ENCODE peak calls at places on chromosome 10, in ten cellular contexts. One of them, this sample, is unnamed.

GRCh38 chr10:78634835-78635234 is 433.9 kb upstream of the ZMIZ1 start:
- DNase-seq in fibroblast of pulmonary artery: peak
- DNase-seq in T-helper 1 cell: no peak
- DNase-seq in mesothelial cell of epicardium: no peak
- DNase-seq in HS-5: no peak
- DNase-seq in activated CD8-positive, alpha-beta memory T cell treated with anti-CD3 and anti-CD28 coated beads, Interleukin-2, amount 10 ng/mL, durations not matched to agents 7 days and 5 days: no peak
- DNase-seq in globus pallidus: no peak
- DNase-seq in activated naive CD4-positive, alpha-beta T cell: no peak
- DNase-seq in MM.1S: no peak
- DNase-seq in fibroblast of mammary gland: no peak
- DNase-seq in this sample: no peak

GRCh38 chr10:91511549-91512330 is 101.6 kb downstream of the HECTD2 start:
- DNase-seq in fibroblast of pulmonary artery: peak
- DNase-seq in T-helper 1 cell: peak
- DNase-seq in mesothelial cell of epicardium: no peak
- DNase-seq in HS-5: no peak
- DNase-seq in activated CD8-positive, alpha-beta memory T cell treated with anti-CD3 and anti-CD28 coated beads, Interleukin-2, amount 10 ng/mL, durations not matched to agents 7 days and 5 days: no peak
- DNase-seq in globus pallidus: no peak
- DNase-seq in activated naive CD4-positive, alpha-beta T cell: no peak
- DNase-seq in MM.1S: no peak
- DNase-seq in fibroblast of mammary gland: peak
- DNase-seq in this sample: peak

GRCh38 chr10:44244745-44245600 is 139.9 kb downstream of the CXCL12 start:
- DNase-seq in fibroblast of pulmonary artery: no peak
- DNase-seq in T-helper 1 cell: no peak
- DNase-seq in mesothelial cell of epicardium: no peak
- DNase-seq in HS-5: no peak
- DNase-seq in activated CD8-positive, alpha-beta memory T cell treated with anti-CD3 and anti-CD28 coated beads, Interleukin-2, amount 10 ng/mL, durations not matched to agents 7 days and 5 days: no peak
- DNase-seq in globus pallidus: no peak
- DNase-seq in activated naive CD4-positive, alpha-beta T cell: no peak
- DNase-seq in MM.1S: no peak
- DNase-seq in fibroblast of mammary gland: no peak
- DNase-seq in this sample: no peak

GRCh38 chr10:86594535-86594934 is 59.8 kb upstream of the OPN4 start:
- DNase-seq in fibroblast of pulmonary artery: peak
- DNase-seq in T-helper 1 cell: no peak
- DNase-seq in mesothelial cell of epicardium: no peak
- DNase-seq in HS-5: peak
- DNase-seq in activated CD8-positive, alpha-beta memory T cell treated with anti-CD3 and anti-CD28 coated beads, Interleukin-2, amount 10 ng/mL, durations not matched to agents 7 days and 5 days: no peak
- DNase-seq in globus pallidus: no peak
- DNase-seq in activated naive CD4-positive, alpha-beta T cell: no peak
- DNase-seq in MM.1S: no peak
- DNase-seq in fibroblast of mammary gland: peak
- DNase-seq in this sample: peak

GRCh38 chr10:78304091-78305045 is 270.7 kb downstream of the RPS24 start:
- DNase-seq in fibroblast of pulmonary artery: no peak
- DNase-seq in T-helper 1 cell: no peak
- DNase-seq in mesothelial cell of epicardium: no peak
- DNase-seq in HS-5: no peak
- DNase-seq in activated CD8-positive, alpha-beta memory T cell treated with anti-CD3 and anti-CD28 coated beads, Interleukin-2, amount 10 ng/mL, durations not matched to agents 7 days and 5 days: peak
- DNase-seq in globus pallidus: no peak
- DNase-seq in activated naive CD4-positive, alpha-beta T cell: no peak
- DNase-seq in MM.1S: no peak
- DNase-seq in fibroblast of mammary gland: no peak
- DNase-seq in this sample: peak

GRCh38 chr10:6920072-6921019 is 340.3 kb upstream of the PRKCQ start:
- DNase-seq in fibroblast of pulmonary artery: peak
- DNase-seq in T-helper 1 cell: peak
- DNase-seq in mesothelial cell of epicardium: no peak
- DNase-seq in HS-5: no peak
- DNase-seq in activated CD8-positive, alpha-beta memory T cell treated with anti-CD3 and anti-CD28 coated beads, Interleukin-2, amount 10 ng/mL, durations not matched to agents 7 days and 5 days: peak
- DNase-seq in globus pallidus: peak
- DNase-seq in activated naive CD4-positive, alpha-beta T cell: peak
- DNase-seq in MM.1S: peak
- DNase-seq in fibroblast of mammary gland: peak
- DNase-seq in this sample: no peak

GRCh38 chr10:73785721-73786511 is 510 bp downstream of the ZSWIM8 start:
- DNase-seq in fibroblast of pulmonary artery: peak
- DNase-seq in T-helper 1 cell: peak
- DNase-seq in mesothelial cell of epicardium: peak
- DNase-seq in HS-5: no peak
- DNase-seq in activated CD8-positive, alpha-beta memory T cell treated with anti-CD3 and anti-CD28 coated beads, Interleukin-2, amount 10 ng/mL, durations not matched to agents 7 days and 5 days: peak
- DNase-seq in globus pallidus: no peak
- DNase-seq in activated naive CD4-positive, alpha-beta T cell: peak
- DNase-seq in MM.1S: peak
- DNase-seq in fibroblast of mammary gland: peak
- DNase-seq in this sample: peak

GRCh38 chr10:122487231-122487765 is 25.9 kb downstream of the HTRA1 start:
- DNase-seq in fibroblast of pulmonary artery: no peak
- DNase-seq in T-helper 1 cell: no peak
- DNase-seq in mesothelial cell of epicardium: no peak
- DNase-seq in HS-5: no peak
- DNase-seq in activated CD8-positive, alpha-beta memory T cell treated with anti-CD3 and anti-CD28 coated beads, Interleukin-2, amount 10 ng/mL, durations not matched to agents 7 days and 5 days: no peak
- DNase-seq in globus pallidus: no peak
- DNase-seq in activated naive CD4-positive, alpha-beta T cell: no peak
- DNase-seq in MM.1S: no peak
- DNase-seq in fibroblast of mammary gland: no peak
- DNase-seq in this sample: no peak

GRCh38 chr10:110165239-110165638 is 42.2 kb upstream of the MXI1 start:
- DNase-seq in fibroblast of pulmonary artery: no peak
- DNase-seq in T-helper 1 cell: no peak
- DNase-seq in mesothelial cell of epicardium: no peak
- DNase-seq in HS-5: no peak
- DNase-seq in activated CD8-positive, alpha-beta memory T cell treated with anti-CD3 and anti-CD28 coated beads, Interleukin-2, amount 10 ng/mL, durations not matched to agents 7 days and 5 days: peak
- DNase-seq in globus pallidus: no peak
- DNase-seq in activated naive CD4-positive, alpha-beta T cell: no peak
- DNase-seq in MM.1S: no peak
- DNase-seq in fibroblast of mammary gland: no peak
- DNase-seq in this sample: no peak

GRCh38 chr10:90849956-90850749 is 7.7 kb downstream of the HTR7 start:
- DNase-seq in fibroblast of pulmonary artery: peak
- DNase-seq in T-helper 1 cell: no peak
- DNase-seq in mesothelial cell of epicardium: no peak
- DNase-seq in HS-5: peak
- DNase-seq in activated CD8-positive, alpha-beta memory T cell treated with anti-CD3 and anti-CD28 coated beads, Interleukin-2, amount 10 ng/mL, durations not matched to agents 7 days and 5 days: no peak
- DNase-seq in globus pallidus: no peak
- DNase-seq in activated naive CD4-positive, alpha-beta T cell: no peak
- DNase-seq in MM.1S: no peak
- DNase-seq in fibroblast of mammary gland: peak
- DNase-seq in this sample: no peak

GRCh38 chr10:1939016-1939415 is 201.7 kb upstream of the ADARB2 start:
- DNase-seq in fibroblast of pulmonary artery: no peak
- DNase-seq in T-helper 1 cell: peak
- DNase-seq in mesothelial cell of epicardium: no peak
- DNase-seq in HS-5: no peak
- DNase-seq in activated CD8-positive, alpha-beta memory T cell treated with anti-CD3 and anti-CD28 coated beads, Interleukin-2, amount 10 ng/mL, durations not matched to agents 7 days and 5 days: no peak
- DNase-seq in globus pallidus: no peak
- DNase-seq in activated naive CD4-positive, alpha-beta T cell: peak
- DNase-seq in MM.1S: no peak
- DNase-seq in fibroblast of mammary gland: no peak
- DNase-seq in this sample: no peak

GRCh38 chr10:68163735-68164134 is 54.4 kb downstream of the MYPN start:
- DNase-seq in fibroblast of pulmonary artery: no peak
- DNase-seq in T-helper 1 cell: peak
- DNase-seq in mesothelial cell of epicardium: no peak
- DNase-seq in HS-5: no peak
- DNase-seq in activated CD8-positive, alpha-beta memory T cell treated with anti-CD3 and anti-CD28 coated beads, Interleukin-2, amount 10 ng/mL, durations not matched to agents 7 days and 5 days: no peak
- DNase-seq in globus pallidus: no peak
- DNase-seq in activated naive CD4-positive, alpha-beta T cell: no peak
- DNase-seq in MM.1S: no peak
- DNase-seq in fibroblast of mammary gland: no peak
- DNase-seq in this sample: no peak

GRCh38 chr10:113953505-113954272 is 90.0 kb upstream of the ADRB1 start:
- DNase-seq in fibroblast of pulmonary artery: no peak
- DNase-seq in T-helper 1 cell: peak
- DNase-seq in mesothelial cell of epicardium: no peak
- DNase-seq in HS-5: no peak
- DNase-seq in activated CD8-positive, alpha-beta memory T cell treated with anti-CD3 and anti-CD28 coated beads, Interleukin-2, amount 10 ng/mL, durations not matched to agents 7 days and 5 days: no peak
- DNase-seq in globus pallidus: peak
- DNase-seq in activated naive CD4-positive, alpha-beta T cell: no peak
- DNase-seq in MM.1S: no peak
- DNase-seq in fibroblast of mammary gland: no peak
- DNase-seq in this sample: no peak

GRCh38 chr10:49539320-49539885 is 482 bp upstream of the ERCC6 start:
- DNase-seq in fibroblast of pulmonary artery: peak
- DNase-seq in T-helper 1 cell: no peak
- DNase-seq in mesothelial cell of epicardium: no peak
- DNase-seq in HS-5: no peak
- DNase-seq in activated CD8-positive, alpha-beta memory T cell treated with anti-CD3 and anti-CD28 coated beads, Interleukin-2, amount 10 ng/mL, durations not matched to agents 7 days and 5 days: no peak
- DNase-seq in globus pallidus: no peak
- DNase-seq in activated naive CD4-positive, alpha-beta T cell: peak
- DNase-seq in MM.1S: peak
- DNase-seq in fibroblast of mammary gland: peak
- DNase-seq in this sample: peak

GRCh38 chr10:37473906-37474305 is 348.5 kb downstream of the ANKRD30A start:
- DNase-seq in fibroblast of pulmonary artery: no peak
- DNase-seq in T-helper 1 cell: no peak
- DNase-seq in mesothelial cell of epicardium: no peak
- DNase-seq in HS-5: no peak
- DNase-seq in activated CD8-positive, alpha-beta memory T cell treated with anti-CD3 and anti-CD28 coated beads, Interleukin-2, amount 10 ng/mL, durations not matched to agents 7 days and 5 days: no peak
- DNase-seq in globus pallidus: no peak
- DNase-seq in activated naive CD4-positive, alpha-beta T cell: no peak
- DNase-seq in MM.1S: no peak
- DNase-seq in fibroblast of mammary gland: no peak
- DNase-seq in this sample: no peak

GRCh38 chr10:126972622-126973414 is 67.6 kb downstream of the DOCK1 start:
- DNase-seq in fibroblast of pulmonary artery: peak
- DNase-seq in T-helper 1 cell: no peak
- DNase-seq in mesothelial cell of epicardium: no peak
- DNase-seq in HS-5: peak
- DNase-seq in activated CD8-positive, alpha-beta memory T cell treated with anti-CD3 and anti-CD28 coated beads, Interleukin-2, amount 10 ng/mL, durations not matched to agents 7 days and 5 days: no peak
- DNase-seq in globus pallidus: peak
- DNase-seq in activated naive CD4-positive, alpha-beta T cell: no peak
- DNase-seq in MM.1S: no peak
- DNase-seq in fibroblast of mammary gland: peak
- DNase-seq in this sample: peak

GRCh38 chr10:6702030-6702429 is 122.0 kb upstream of the PRKCQ start:
- DNase-seq in fibroblast of pulmonary artery: no peak
- DNase-seq in T-helper 1 cell: no peak
- DNase-seq in mesothelial cell of epicardium: no peak
- DNase-seq in HS-5: no peak
- DNase-seq in activated CD8-positive, alpha-beta memory T cell treated with anti-CD3 and anti-CD28 coated beads, Interleukin-2, amount 10 ng/mL, durations not matched to agents 7 days and 5 days: no peak
- DNase-seq in globus pallidus: peak
- DNase-seq in activated naive CD4-positive, alpha-beta T cell: no peak
- DNase-seq in MM.1S: no peak
- DNase-seq in fibroblast of mammary gland: no peak
- DNase-seq in this sample: no peak

GRCh38 chr10:119450606-119451304 is 91.8 kb downstream of the RGS10 start:
- DNase-seq in fibroblast of pulmonary artery: no peak
- DNase-seq in T-helper 1 cell: no peak
- DNase-seq in mesothelial cell of epicardium: no peak
- DNase-seq in HS-5: peak
- DNase-seq in activated CD8-positive, alpha-beta memory T cell treated with anti-CD3 and anti-CD28 coated beads, Interleukin-2, amount 10 ng/mL, durations not matched to agents 7 days and 5 days: no peak
- DNase-seq in globus pallidus: no peak
- DNase-seq in activated naive CD4-positive, alpha-beta T cell: no peak
- DNase-seq in MM.1S: no peak
- DNase-seq in fibroblast of mammary gland: peak
- DNase-seq in this sample: no peak

GRCh38 chr10:76086571-76087260 is 655.3 kb downstream of the LRMDA start:
- DNase-seq in fibroblast of pulmonary artery: peak
- DNase-seq in T-helper 1 cell: no peak
- DNase-seq in mesothelial cell of epicardium: no peak
- DNase-seq in HS-5: no peak
- DNase-seq in activated CD8-positive, alpha-beta memory T cell treated with anti-CD3 and anti-CD28 coated beads, Interleukin-2, amount 10 ng/mL, durations not matched to agents 7 days and 5 days: no peak
- DNase-seq in globus pallidus: no peak
- DNase-seq in activated naive CD4-positive, alpha-beta T cell: no peak
- DNase-seq in MM.1S: no peak
- DNase-seq in fibroblast of mammary gland: peak
- DNase-seq in this sample: no peak

GRCh38 chr10:27349987-27350386 is 109.4 kb upstream of the ACBD5 start:
- DNase-seq in fibroblast of pulmonary artery: no peak
- DNase-seq in T-helper 1 cell: no peak
- DNase-seq in mesothelial cell of epicardium: no peak
- DNase-seq in HS-5: no peak
- DNase-seq in activated CD8-positive, alpha-beta memory T cell treated with anti-CD3 and anti-CD28 coated beads, Interleukin-2, amount 10 ng/mL, durations not matched to agents 7 days and 5 days: no peak
- DNase-seq in globus pallidus: no peak
- DNase-seq in activated naive CD4-positive, alpha-beta T cell: no peak
- DNase-seq in MM.1S: no peak
- DNase-seq in fibroblast of mammary gland: no peak
- DNase-seq in this sample: no peak

GRCh38 chr10:28533571-28534304 is 820 bp downstream of the WAC start:
- DNase-seq in fibroblast of pulmonary artery: peak
- DNase-seq in T-helper 1 cell: peak
- DNase-seq in mesothelial cell of epicardium: peak
- DNase-seq in HS-5: no peak
- DNase-seq in activated CD8-positive, alpha-beta memory T cell treated with anti-CD3 and anti-CD28 coated beads, Interleukin-2, amount 10 ng/mL, durations not matched to agents 7 days and 5 days: peak
- DNase-seq in globus pallidus: peak
- DNase-seq in activated naive CD4-positive, alpha-beta T cell: peak
- DNase-seq in MM.1S: peak
- DNase-seq in fibroblast of mammary gland: peak
- DNase-seq in this sample: peak

GRCh38 chr10:72832701-72833100 is 60.8 kb upstream of the OIT3 start:
- DNase-seq in fibroblast of pulmonary artery: peak
- DNase-seq in T-helper 1 cell: no peak
- DNase-seq in mesothelial cell of epicardium: no peak
- DNase-seq in HS-5: no peak
- DNase-seq in activated CD8-positive, alpha-beta memory T cell treated with anti-CD3 and anti-CD28 coated beads, Interleukin-2, amount 10 ng/mL, durations not matched to agents 7 days and 5 days: no peak
- DNase-seq in globus pallidus: no peak
- DNase-seq in activated naive CD4-positive, alpha-beta T cell: no peak
- DNase-seq in MM.1S: no peak
- DNase-seq in fibroblast of mammary gland: no peak
- DNase-seq in this sample: no peak

GRCh38 chr10:23293973-23294372 is 50.6 kb downstream of the C10orf67 start:
- DNase-seq in fibroblast of pulmonary artery: no peak
- DNase-seq in T-helper 1 cell: no peak
- DNase-seq in mesothelial cell of epicardium: no peak
- DNase-seq in HS-5: no peak
- DNase-seq in activated CD8-positive, alpha-beta memory T cell treated with anti-CD3 and anti-CD28 coated beads, Interleukin-2, amount 10 ng/mL, durations not matched to agents 7 days and 5 days: no peak
- DNase-seq in globus pallidus: no peak
- DNase-seq in activated naive CD4-positive, alpha-beta T cell: no peak
- DNase-seq in MM.1S: no peak
- DNase-seq in fibroblast of mammary gland: no peak
- DNase-seq in this sample: no peak

GRCh38 chr10:32446701-32447406 is 914 bp downstream of the CCDC7 start:
- DNase-seq in fibroblast of pulmonary artery: no peak
- DNase-seq in T-helper 1 cell: peak
- DNase-seq in mesothelial cell of epicardium: no peak
- DNase-seq in HS-5: no peak
- DNase-seq in activated CD8-positive, alpha-beta memory T cell treated with anti-CD3 and anti-CD28 coated beads, Interleukin-2, amount 10 ng/mL, durations not matched to agents 7 days and 5 days: no peak
- DNase-seq in globus pallidus: peak
- DNase-seq in activated naive CD4-positive, alpha-beta T cell: no peak
- DNase-seq in MM.1S: peak
- DNase-seq in fibroblast of mammary gland: peak
- DNase-seq in this sample: no peak

GRCh38 chr10:132796846-132797245 is 10.9 kb upstream of the NKX6-2 start:
- DNase-seq in fibroblast of pulmonary artery: no peak
- DNase-seq in T-helper 1 cell: no peak
- DNase-seq in mesothelial cell of epicardium: no peak
- DNase-seq in HS-5: no peak
- DNase-seq in activated CD8-positive, alpha-beta memory T cell treated with anti-CD3 and anti-CD28 coated beads, Interleukin-2, amount 10 ng/mL, durations not matched to agents 7 days and 5 days: no peak
- DNase-seq in globus pallidus: no peak
- DNase-seq in activated naive CD4-positive, alpha-beta T cell: no peak
- DNase-seq in MM.1S: no peak
- DNase-seq in fibroblast of mammary gland: no peak
- DNase-seq in this sample: no peak

GRCh38 chr10:79483948-79484347 is 28.4 kb upstream of the EIF5AL1 start:
- DNase-seq in fibroblast of pulmonary artery: peak
- DNase-seq in T-helper 1 cell: no peak
- DNase-seq in mesothelial cell of epicardium: no peak
- DNase-seq in HS-5: no peak
- DNase-seq in activated CD8-positive, alpha-beta memory T cell treated with anti-CD3 and anti-CD28 coated beads, Interleukin-2, amount 10 ng/mL, durations not matched to agents 7 days and 5 days: no peak
- DNase-seq in globus pallidus: no peak
- DNase-seq in activated naive CD4-positive, alpha-beta T cell: no peak
- DNase-seq in MM.1S: no peak
- DNase-seq in fibroblast of mammary gland: peak
- DNase-seq in this sample: no peak

GRCh38 chr10:63788152-63788821 is 267.1 kb downstream of the REEP3 start:
- DNase-seq in fibroblast of pulmonary artery: no peak
- DNase-seq in T-helper 1 cell: no peak
- DNase-seq in mesothelial cell of epicardium: no peak
- DNase-seq in HS-5: no peak
- DNase-seq in activated CD8-positive, alpha-beta memory T cell treated with anti-CD3 and anti-CD28 coated beads, Interleukin-2, amount 10 ng/mL, durations not matched to agents 7 days and 5 days: no peak
- DNase-seq in globus pallidus: no peak
- DNase-seq in activated naive CD4-positive, alpha-beta T cell: no peak
- DNase-seq in MM.1S: no peak
- DNase-seq in fibroblast of mammary gland: no peak
- DNase-seq in this sample: no peak

GRCh38 chr10:3923033-3923432 is 138.0 kb upstream of the KLF6 start:
- DNase-seq in fibroblast of pulmonary artery: no peak
- DNase-seq in T-helper 1 cell: no peak
- DNase-seq in mesothelial cell of epicardium: no peak
- DNase-seq in HS-5: no peak
- DNase-seq in activated CD8-positive, alpha-beta memory T cell treated with anti-CD3 and anti-CD28 coated beads, Interleukin-2, amount 10 ng/mL, durations not matched to agents 7 days and 5 days: no peak
- DNase-seq in globus pallidus: no peak
- DNase-seq in activated naive CD4-positive, alpha-beta T cell: no peak
- DNase-seq in MM.1S: no peak
- DNase-seq in fibroblast of mammary gland: no peak
- DNase-seq in this sample: no peak